ENCODE peak calls at places on chromosomes 4 and X, in eight cellular contexts. One of them, this sample, is unnamed. For H3K36me3, the result is how much of the 10 kb centered on the place peaks cover.

GRCh38 chr4:89056953-89057398 is at the start of gene FAM13A:
- DNase-seq in neuronal stem cell: peak
- DNase-seq in transverse colon: peak
- DNase-seq in OCI-LY7: no peak
- DNase-seq in stomach: peak
- DNase-seq in IMR-90: peak
- DNase-seq in SK-N-SH: no peak
- DNase-seq in aorta: peak
- DNase-seq in this sample: peak

GRCh38 chrX:17595456-17596035 is 141.7 kb upstream of the SCML1 start:
- DNase-seq in neuronal stem cell: no peak
- DNase-seq in transverse colon: no peak
- DNase-seq in OCI-LY7: no peak
- DNase-seq in stomach: no peak
- DNase-seq in IMR-90: peak
- DNase-seq in SK-N-SH: no peak
- DNase-seq in aorta: no peak
- DNase-seq in this sample: no peak

GRCh38 chrX:274904-275475 is 6.2 kb upstream of the PLCXD1 start:
- DNase-seq in neuronal stem cell: peak
- DNase-seq in transverse colon: peak
- DNase-seq in OCI-LY7: no peak
- DNase-seq in stomach: peak
- DNase-seq in IMR-90: no peak
- DNase-seq in SK-N-SH: no peak
- DNase-seq in aorta: peak
- DNase-seq in this sample: peak

GRCh38 chr4:73576366-73576765 is 43.9 kb downstream of the RASSF6 start:
- DNase-seq in neuronal stem cell: no peak
- DNase-seq in transverse colon: no peak
- DNase-seq in OCI-LY7: no peak
- DNase-seq in stomach: no peak
- DNase-seq in IMR-90: peak
- DNase-seq in SK-N-SH: no peak
- DNase-seq in aorta: no peak
- DNase-seq in this sample: no peak

GRCh38 chrX:119655125-119655524 is 37.8 kb downstream of the SEPTIN6 start:
- DNase-seq in neuronal stem cell: no peak
- DNase-seq in transverse colon: no peak
- DNase-seq in OCI-LY7: no peak
- DNase-seq in stomach: no peak
- DNase-seq in IMR-90: peak
- DNase-seq in SK-N-SH: peak
- DNase-seq in aorta: no peak
- DNase-seq in this sample: no peak

GRCh38 chr4:48960988-48961635 is 25.0 kb upstream of the CWH43 start:
- DNase-seq in neuronal stem cell: no peak
- DNase-seq in transverse colon: no peak
- DNase-seq in OCI-LY7: no peak
- DNase-seq in stomach: no peak
- DNase-seq in IMR-90: no peak
- DNase-seq in SK-N-SH: no peak
- DNase-seq in aorta: no peak
- DNase-seq in this sample: no peak

GRCh38 chr4:181821039-181822004 is 421.9 kb upstream of the TENM3 start:
- DNase-seq in neuronal stem cell: peak
- DNase-seq in transverse colon: no peak
- DNase-seq in OCI-LY7: no peak
- DNase-seq in stomach: no peak
- DNase-seq in IMR-90: peak
- DNase-seq in SK-N-SH: no peak
- DNase-seq in aorta: no peak
- DNase-seq in this sample: no peak

GRCh38 chrX:129461801-129462456 is 61.4 kb downstream of the SMARCA1 start:
- DNase-seq in neuronal stem cell: no peak
- DNase-seq in transverse colon: no peak
- DNase-seq in OCI-LY7: no peak
- DNase-seq in stomach: no peak
- DNase-seq in IMR-90: no peak
- DNase-seq in SK-N-SH: no peak
- DNase-seq in aorta: no peak
- DNase-seq in this sample: no peak

GRCh38 chr4:79874197-79874596 is 198.8 kb downstream of the ANTXR2 start:
- DNase-seq in neuronal stem cell: no peak
- DNase-seq in transverse colon: no peak
- DNase-seq in OCI-LY7: no peak
- DNase-seq in stomach: no peak
- DNase-seq in IMR-90: no peak
- DNase-seq in SK-N-SH: no peak
- DNase-seq in aorta: no peak
- DNase-seq in this sample: no peak

GRCh38 chr4:170990989-170991589 is 822.1 kb upstream of the GALNTL6 start:
- DNase-seq in neuronal stem cell: peak
- DNase-seq in transverse colon: no peak
- DNase-seq in OCI-LY7: peak
- DNase-seq in stomach: no peak
- DNase-seq in IMR-90: no peak
- DNase-seq in SK-N-SH: peak
- DNase-seq in aorta: no peak
- DNase-seq in this sample: peak

GRCh38 chr4:21678711-21679110 is 269.9 kb downstream of the KCNIP4 start:
- DNase-seq in neuronal stem cell: no peak
- DNase-seq in transverse colon: no peak
- DNase-seq in OCI-LY7: no peak
- DNase-seq in stomach: no peak
- DNase-seq in IMR-90: no peak
- DNase-seq in SK-N-SH: no peak
- DNase-seq in aorta: no peak
- DNase-seq in this sample: no peak

GRCh38 chr4:5463361-5463760 is 245.0 kb downstream of the EVC2 start:
- DNase-seq in neuronal stem cell: no peak
- DNase-seq in transverse colon: no peak
- DNase-seq in OCI-LY7: no peak
- DNase-seq in stomach: no peak
- DNase-seq in IMR-90: no peak
- DNase-seq in SK-N-SH: no peak
- DNase-seq in aorta: no peak
- DNase-seq in this sample: no peak

GRCh38 chr4:101961144-101961543 is 170.6 kb downstream of the BANK1 start:
- DNase-seq in neuronal stem cell: no peak
- DNase-seq in transverse colon: no peak
- DNase-seq in OCI-LY7: no peak
- DNase-seq in stomach: no peak
- DNase-seq in IMR-90: no peak
- DNase-seq in SK-N-SH: no peak
- DNase-seq in aorta: no peak
- DNase-seq in this sample: no peak

GRCh38 chr4:138279286-138279685 is 37.1 kb upstream of the SLC7A11 start:
- DNase-seq in neuronal stem cell: no peak
- DNase-seq in transverse colon: no peak
- DNase-seq in OCI-LY7: no peak
- DNase-seq in stomach: no peak
- DNase-seq in IMR-90: no peak
- DNase-seq in SK-N-SH: no peak
- DNase-seq in aorta: no peak
- DNase-seq in this sample: no peak

GRCh38 chr4:37157403-37158167 is 87.0 kb upstream of the NWD2 start:
- DNase-seq in neuronal stem cell: no peak
- DNase-seq in transverse colon: no peak
- DNase-seq in OCI-LY7: no peak
- DNase-seq in stomach: no peak
- DNase-seq in IMR-90: no peak
- DNase-seq in SK-N-SH: no peak
- DNase-seq in aorta: no peak
- DNase-seq in this sample: no peak

GRCh38 chrX:129655547-129656248 is 942 bp upstream of the APLN start:
- DNase-seq in neuronal stem cell: no peak
- DNase-seq in transverse colon: no peak
- DNase-seq in OCI-LY7: peak
- DNase-seq in stomach: peak
- DNase-seq in IMR-90: no peak
- DNase-seq in SK-N-SH: no peak
- DNase-seq in aorta: no peak
- DNase-seq in this sample: peak

GRCh38 chrX:46258356-46258755 is 286.9 kb downstream of the ZNF674 start:
- DNase-seq in neuronal stem cell: no peak
- DNase-seq in transverse colon: no peak
- DNase-seq in OCI-LY7: no peak
- DNase-seq in stomach: no peak
- DNase-seq in IMR-90: no peak
- DNase-seq in SK-N-SH: no peak
- DNase-seq in aorta: no peak
- DNase-seq in this sample: no peak

GRCh38 chrX:46262299-46262698 is 282.9 kb downstream of the ZNF674 start:
- DNase-seq in neuronal stem cell: no peak
- DNase-seq in transverse colon: no peak
- DNase-seq in OCI-LY7: no peak
- DNase-seq in stomach: no peak
- DNase-seq in IMR-90: no peak
- DNase-seq in SK-N-SH: no peak
- DNase-seq in aorta: no peak
- DNase-seq in this sample: no peak

GRCh38 chrX:46260502-46260901 is 284.7 kb downstream of the ZNF674 start:
- DNase-seq in neuronal stem cell: no peak
- DNase-seq in transverse colon: no peak
- DNase-seq in OCI-LY7: no peak
- DNase-seq in stomach: no peak
- DNase-seq in IMR-90: no peak
- DNase-seq in SK-N-SH: no peak
- DNase-seq in aorta: no peak
- DNase-seq in this sample: no peak

GRCh38 chrX:46268429-46268828 is 276.8 kb downstream of the ZNF674 start:
- DNase-seq in neuronal stem cell: no peak
- DNase-seq in transverse colon: no peak
- DNase-seq in OCI-LY7: no peak
- DNase-seq in stomach: no peak
- DNase-seq in IMR-90: no peak
- DNase-seq in SK-N-SH: no peak
- DNase-seq in aorta: no peak
- DNase-seq in this sample: no peak

GRCh38 chrX:46263494-46263893 is 281.7 kb downstream of the ZNF674 start:
- DNase-seq in neuronal stem cell: no peak
- DNase-seq in transverse colon: no peak
- DNase-seq in OCI-LY7: no peak
- DNase-seq in stomach: no peak
- DNase-seq in IMR-90: no peak
- DNase-seq in SK-N-SH: no peak
- DNase-seq in aorta: no peak
- DNase-seq in this sample: no peak
- H3K4me3 ChIP-seq in neuronal stem cell: no peak
- H3K4me3 ChIP-seq in transverse colon: no peak
- H3K4me3 ChIP-seq in OCI-LY7: no peak
- H3K4me3 ChIP-seq in stomach: no peak
- H3K4me3 ChIP-seq in IMR-90: no peak
- H3K4me3 ChIP-seq in SK-N-SH: no peak
- H3K4me3 ChIP-seq in aorta: no peak
- H3K4me3 ChIP-seq in this sample: no peak

DNA sequence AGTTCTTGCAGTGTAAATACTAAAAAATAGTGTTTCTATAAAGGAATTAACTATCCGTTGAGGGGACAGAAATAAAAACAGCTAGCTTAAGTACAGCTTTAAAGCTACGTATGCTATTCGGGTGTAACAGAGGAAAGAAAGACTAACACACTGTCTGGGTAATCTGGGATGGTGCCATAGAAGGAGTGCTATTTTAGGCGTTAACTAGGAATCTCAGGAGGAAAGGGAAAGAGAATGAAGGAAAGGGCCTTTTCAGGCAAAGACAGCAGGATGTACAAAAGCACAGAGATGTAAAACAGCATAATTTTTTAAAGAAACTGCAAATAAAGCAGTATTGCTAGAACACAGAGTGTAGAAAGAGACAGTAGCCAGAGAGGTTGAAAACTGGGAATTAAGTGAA is 161.8 kb downstream of the RAP1GDS1 start:
- DNase-seq in neuronal stem cell: no peak
- DNase-seq in transverse colon: no peak
- DNase-seq in OCI-LY7: no peak
- DNase-seq in stomach: no peak
- DNase-seq in IMR-90: no peak
- DNase-seq in SK-N-SH: no peak
- DNase-seq in aorta: no peak
- DNase-seq in this sample: no peak
- H3K36me3 ChIP-seq in neuronal stem cell: under half
- H3K36me3 ChIP-seq in transverse colon: under half
- H3K36me3 ChIP-seq in OCI-LY7: half or more
- H3K36me3 ChIP-seq in stomach: half or more
- H3K36me3 ChIP-seq in IMR-90: under half
- H3K36me3 ChIP-seq in SK-N-SH: half or more
- H3K36me3 ChIP-seq in aorta: under half
- H3K36me3 ChIP-seq in this sample: half or more

DNA sequence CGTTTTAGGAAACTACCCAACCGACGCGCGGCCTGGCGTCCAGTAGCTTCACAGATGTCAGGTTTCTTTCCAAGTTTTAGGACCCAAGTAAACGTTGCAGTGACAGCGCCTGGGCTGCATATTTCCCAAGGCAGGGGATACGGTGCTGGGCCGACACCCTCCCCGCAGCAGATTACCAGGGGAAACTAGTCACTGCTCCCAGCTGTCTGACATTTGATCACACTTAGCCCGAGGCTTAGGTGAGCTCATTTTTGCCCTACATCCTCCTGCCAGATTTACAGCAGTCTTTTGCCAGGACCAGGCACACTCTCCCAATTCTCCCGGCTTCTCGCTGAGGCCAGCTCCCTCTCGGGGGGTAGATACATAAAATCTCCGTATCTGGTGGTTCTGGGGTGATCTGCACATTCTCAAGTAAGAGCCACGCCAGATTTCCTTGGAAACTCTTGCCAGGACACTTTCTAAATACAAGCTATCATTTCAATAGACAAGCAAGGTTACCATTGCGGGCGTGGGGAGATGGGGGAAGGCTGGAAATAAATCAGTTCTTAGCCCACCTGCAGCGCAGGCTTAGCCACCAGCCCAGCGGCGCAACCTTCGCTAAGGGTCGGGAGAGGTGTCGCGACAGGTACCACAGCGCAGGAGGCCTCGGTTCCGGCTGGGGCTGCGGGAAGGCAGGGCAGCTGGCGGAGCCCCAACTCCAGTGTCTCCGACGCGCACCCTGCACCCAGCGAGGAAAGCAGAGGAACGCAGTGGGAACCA is 2.5 kb upstream of the SOX3 start:
- DNase-seq in neuronal stem cell: no peak
- DNase-seq in transverse colon: no peak
- DNase-seq in OCI-LY7: no peak
- DNase-seq in stomach: no peak
- DNase-seq in IMR-90: no peak
- DNase-seq in SK-N-SH: peak
- DNase-seq in aorta: no peak
- DNase-seq in this sample: no peak
- H3K4me3 ChIP-seq in neuronal stem cell: peak
- H3K4me3 ChIP-seq in transverse colon: no peak
- H3K4me3 ChIP-seq in OCI-LY7: no peak
- H3K4me3 ChIP-seq in stomach: no peak
- H3K4me3 ChIP-seq in IMR-90: no peak
- H3K4me3 ChIP-seq in SK-N-SH: no peak
- H3K4me3 ChIP-seq in aorta: no peak
- H3K4me3 ChIP-seq in this sample: no peak

DNA sequence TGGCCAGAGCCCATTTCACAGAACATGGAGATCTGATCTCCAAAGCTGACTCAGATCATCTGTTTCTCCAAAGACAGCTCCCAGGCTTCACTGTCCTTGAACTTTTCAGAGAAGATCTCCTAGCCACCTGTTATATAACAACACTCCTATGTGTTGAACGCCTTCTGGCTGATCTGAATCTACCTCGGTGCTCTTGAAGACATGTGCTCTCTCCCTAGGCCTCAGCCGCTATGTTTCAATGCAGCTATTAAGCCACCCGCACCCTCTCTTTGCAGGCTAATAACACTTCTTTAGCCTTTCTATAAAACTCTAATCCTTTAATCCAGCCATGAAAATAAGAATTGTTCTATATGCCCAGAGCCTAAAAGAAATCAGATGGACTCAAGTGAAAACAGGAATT is 34.9 kb downstream of the SEL1L3 start:
- DNase-seq in neuronal stem cell: no peak
- DNase-seq in transverse colon: no peak
- DNase-seq in OCI-LY7: no peak
- DNase-seq in stomach: no peak
- DNase-seq in IMR-90: no peak
- DNase-seq in SK-N-SH: no peak
- DNase-seq in aorta: no peak
- DNase-seq in this sample: peak
- H3K36me3 ChIP-seq in neuronal stem cell: under half
- H3K36me3 ChIP-seq in transverse colon: under half
- H3K36me3 ChIP-seq in OCI-LY7: half or more
- H3K36me3 ChIP-seq in stomach: under half
- H3K36me3 ChIP-seq in IMR-90: under half
- H3K36me3 ChIP-seq in SK-N-SH: under half
- H3K36me3 ChIP-seq in aorta: under half
- H3K36me3 ChIP-seq in this sample: under half